ENCODE peak calls at places on chromosomes 6 and 20, in eight cellular contexts. F, T, P, V, S, C, M and X are unnamed samples.

GRCh38 chr6:51514396-51515051 is 572.9 kb downstream of the PKHD1 start:
- DNase-seq in F (no peak), T (peak; percentile 9), P (no peak), V (no peak), S (no peak), C (no peak), M (no peak), X (no peak)

GRCh38 chr6:149060300-149060984 is 257.1 kb upstream of the TAB2 start:
- DNase-seq in F (no peak), T (no peak), P (peak; percentile 35), V (no peak), S (no peak), C (no peak), M (no peak), X (no peak)

GRCh38 chr6:27242589-27243265 is 4.8 kb upstream of the PRSS16 start:
- DNase-seq in F (no peak), T (no peak), P (no peak), V (no peak), S (no peak), C (no peak), M (no peak), X (no peak)

GRCh38 chr6:88810089-88810488 is 153.3 kb downstream of the RNGTT start:
- DNase-seq in F (no peak), T (no peak), P (no peak), V (no peak), S (no peak), C (no peak), M (no peak), X (no peak)

GRCh38 chr6:35790683-35791082 is 6.4 kb downstream of the CLPS start:
- DNase-seq in F (no peak), T (no peak), P (no peak), V (no peak), S (no peak), C (no peak), M (no peak), X (no peak)

GRCh38 chr6:1678201-1678600 is 68.5 kb downstream of the FOXC1 start:
- DNase-seq in F (no peak), T (no peak), P (no peak), V (no peak), S (peak; percentile 5), C (peak; percentile 14), M (no peak), X (no peak)

GRCh38 chr6:3433005-3433404 is 23.8 kb downstream of the SLC22A23 start:
- DNase-seq in F (no peak), T (no peak), P (no peak), V (no peak), S (no peak), C (no peak), M (no peak), X (no peak)

GRCh38 chr6:101114703-101115102 is 233.6 kb upstream of the ASCC3 start:
- DNase-seq in F (peak; percentile 45), T (peak; percentile 54), P (peak; percentile 66), V (no peak), S (peak; percentile 68), C (peak; percentile 10), M (no peak), X (no peak)

GRCh38 chr6:7590918-7591302 is 912 bp downstream of the SNRNP48 start:
- DNase-seq in F (no peak), T (peak; percentile 61), P (no peak), V (peak; percentile 30), S (peak; percentile 3), C (peak; percentile 40), M (no peak), X (no peak)

GRCh38 chr20:49937023-49937929 is 1.1 kb downstream of the RNF114 start:
- DNase-seq in F (peak; percentile 10), T (peak; percentile 22), P (no peak), V (no peak), S (peak; percentile 71), C (no peak), M (no peak), X (no peak)

GRCh38 chr6:38784506-38785235 is 69.6 kb downstream of the DNAH8 start:
- DNase-seq in F (peak; percentile 14), T (no peak), P (no peak), V (no peak), S (no peak), C (no peak), M (no peak), X (no peak)

GRCh38 chr6:152360016-152360415 is 277.1 kb downstream of the SYNE1 start:
- DNase-seq in F (no peak), T (no peak), P (no peak), V (no peak), S (no peak), C (no peak), M (no peak), X (no peak)
- H3K36me3 ChIP-seq in F (no peaks in the 10 kb centered on the region), T (peaks cover 60% of the 10 kb centered on the region), P (peaks cover 64% of the 10 kb centered on the region), V (peaks cover 74% of the 10 kb centered on the region), S (no peaks in the 10 kb centered on the region), C (peaks cover 84% of the 10 kb centered on the region), M (no peaks in the 10 kb centered on the region), X (peaks cover 20% of the 10 kb centered on the region)

DNA sequence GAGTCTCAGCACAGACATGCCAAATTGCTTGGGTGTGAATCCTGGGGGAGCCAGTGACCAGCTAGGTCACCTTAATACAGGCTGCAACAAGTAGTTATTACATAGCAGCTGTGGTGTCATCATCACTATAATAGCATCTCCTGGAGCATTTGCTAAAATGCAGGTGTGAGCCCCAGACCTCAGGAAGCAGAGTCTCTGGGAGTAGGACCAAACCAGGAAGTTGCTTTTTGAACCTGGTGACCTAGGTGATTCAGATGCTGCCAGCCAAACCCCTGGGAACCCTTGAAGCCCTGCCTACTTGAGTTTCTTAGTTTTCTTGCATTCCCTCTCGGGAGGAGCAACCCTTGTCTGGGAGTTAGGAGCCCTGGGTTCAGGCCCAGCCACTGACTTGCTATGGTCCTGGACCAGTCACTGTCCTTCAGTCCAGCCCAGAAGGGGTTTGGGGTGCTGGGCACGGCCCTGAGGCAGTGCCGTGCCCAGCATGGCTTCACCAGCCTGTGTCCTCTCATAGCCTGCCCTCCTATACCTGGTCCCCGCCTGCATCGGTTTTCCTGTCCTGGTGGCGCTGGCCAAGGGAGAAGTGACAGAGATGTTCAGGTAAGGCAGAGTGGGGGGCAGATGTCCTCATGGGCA is 39.3 kb upstream of the ID1 start:
- DNase-seq in F (peak; percentile 66), T (no peak), P (no peak), V (no peak), S (no peak), C (no peak), M (no peak), X (no peak)
- H3K36me3 ChIP-seq in F (peaks cover under 1% of the 10 kb centered on the region), T (peaks cover 25% of the 10 kb centered on the region), P (peaks cover 17% of the 10 kb centered on the region), V (peaks cover 43% of the 10 kb centered on the region), S (peaks cover 12% of the 10 kb centered on the region), C (peaks cover 97% of the 10 kb centered on the region), M (no peaks in the 10 kb centered on the region), X (peaks cover 4% of the 10 kb centered on the region)

GRCh38 chr6:4803343-4803744 is 27.1 kb downstream of the CDYL start:
- DNase-seq in F (no peak), T (no peak), P (no peak), V (no peak), S (peak; percentile 39), C (no peak), M (no peak), X (no peak)
- H3K36me3 ChIP-seq in F (no peaks in the 10 kb centered on the region), T (no peaks in the 10 kb centered on the region), P (no peaks in the 10 kb centered on the region), V (no peaks in the 10 kb centered on the region), S (no peaks in the 10 kb centered on the region), C (no peaks in the 10 kb centered on the region), M (no peaks in the 10 kb centered on the region), X (no peaks in the 10 kb centered on the region)

GRCh38 chr20:62001178-62001715 is 64.4 kb downstream of the TAF4 start:
- DNase-seq in F (no peak), T (no peak), P (no peak), V (no peak), S (no peak), C (no peak), M (no peak), X (no peak)

GRCh38 chr20:61994546-61994945 is 71.1 kb downstream of the TAF4 start:
- DNase-seq in F (no peak), T (no peak), P (no peak), V (no peak), S (no peak), C (no peak), M (no peak), X (no peak)

GRCh38 chr20:61997891-61998290 is 67.8 kb downstream of the TAF4 start:
- DNase-seq in F (no peak), T (no peak), P (no peak), V (no peak), S (no peak), C (no peak), M (no peak), X (peak; percentile 4)

GRCh38 chr20:61997372-61997771 is 68.3 kb downstream of the TAF4 start:
- DNase-seq in F (no peak), T (no peak), P (no peak), V (no peak), S (no peak), C (no peak), M (no peak), X (no peak)

DNA sequence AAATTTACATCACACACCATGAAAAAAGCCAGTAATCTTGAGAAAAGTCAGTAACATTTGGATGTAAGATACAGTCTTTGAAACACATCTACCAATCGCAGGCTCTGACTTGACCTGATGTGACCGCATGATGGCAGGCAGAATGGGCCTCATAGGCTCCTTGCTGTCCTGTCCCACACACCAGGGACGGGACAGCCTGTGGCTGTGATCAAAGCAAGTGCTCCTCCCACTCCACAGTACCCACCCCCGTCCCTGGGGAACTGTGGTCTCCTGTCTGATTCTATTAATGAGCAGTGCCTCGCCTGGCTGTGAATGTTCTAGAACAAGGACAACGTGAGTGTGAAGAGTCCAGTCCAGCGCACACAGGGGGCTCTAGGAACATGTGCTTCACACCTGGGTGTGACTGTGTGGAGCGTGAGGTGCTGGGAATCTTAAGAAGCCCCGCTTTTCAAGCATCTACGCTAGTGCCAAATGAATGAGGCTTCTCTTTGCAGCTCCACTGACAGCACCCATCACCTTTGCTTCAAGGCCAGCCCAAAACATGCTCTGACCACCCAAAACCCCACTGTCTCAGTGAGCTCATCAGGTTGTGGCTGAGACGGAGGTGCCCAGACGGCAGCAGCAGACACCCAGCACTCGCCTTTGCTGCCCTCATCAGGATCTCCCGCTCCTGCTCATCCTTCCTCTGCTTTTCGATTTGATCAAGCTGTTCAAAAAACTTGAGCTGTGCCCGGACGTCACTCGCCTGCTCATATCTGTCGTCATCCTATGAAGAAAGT is 67.1 kb downstream of the TAF4 start:
- DNase-seq in F (no peak), T (no peak), P (no peak), V (no peak), S (no peak), C (no peak), M (no peak), X (no peak)
- H3K36me3 ChIP-seq in F (peaks cover 3% of the 10 kb centered on the region), T (peaks cover 11% of the 10 kb centered on the region), P (peaks cover 61% of the 10 kb centered on the region), V (peaks cover 97% of the 10 kb centered on the region), S (peaks cover 10% of the 10 kb centered on the region), C (peaks cover 97% of the 10 kb centered on the region), M (no peaks in the 10 kb centered on the region), X (no peaks in the 10 kb centered on the region)

GRCh38 chr6:127503022-127503421 is 16.1 kb downstream of the MTCL3 start:
- DNase-seq in F (no peak), T (no peak), P (no peak), V (no peak), S (peak; percentile 44), C (no peak), M (no peak), X (no peak)

GRCh38 chr6:127510876-127511275 is 8.3 kb downstream of the MTCL3 start:
- DNase-seq in F (no peak), T (no peak), P (no peak), V (no peak), S (peak; percentile 16), C (no peak), M (no peak), X (no peak)

DNA sequence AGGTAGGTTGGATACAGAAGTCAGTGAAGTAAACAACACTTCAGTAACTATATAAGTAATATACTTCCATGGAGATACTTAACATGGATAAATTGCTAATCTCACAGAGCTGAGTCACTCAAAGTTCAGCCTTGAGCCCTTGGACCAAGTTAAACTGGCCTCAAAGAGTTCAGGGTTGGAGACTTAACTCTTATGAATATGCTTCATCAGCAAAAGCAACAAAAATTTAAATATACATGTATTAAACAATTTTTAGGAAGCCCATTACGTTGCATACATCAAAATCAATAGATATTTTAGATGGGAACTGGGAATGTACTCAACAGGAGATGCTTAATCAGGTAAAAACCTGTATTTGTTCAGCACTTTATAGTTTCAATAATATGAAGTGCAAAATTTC is 12.2 kb downstream of the MTCL3 start:
- DNase-seq in F (no peak), T (no peak), P (no peak), V (no peak), S (no peak), C (no peak), M (no peak), X (no peak)
- H3K36me3 ChIP-seq in F (no peaks in the 10 kb centered on the region), T (peaks cover 3% of the 10 kb centered on the region), P (no peaks in the 10 kb centered on the region), V (no peaks in the 10 kb centered on the region), S (no peaks in the 10 kb centered on the region), C (no peaks in the 10 kb centered on the region), M (no peaks in the 10 kb centered on the region), X (no peaks in the 10 kb centered on the region)